ENCODE peak calls at places on chromosomes 12 and 14, in ten cellular contexts. One of them, this sample, is unnamed.

GRCh38 chr12:117863004-117863709 is 105.6 kb downstream of the KSR2 start:
- DNase-seq in SW 1271: no peak
- DNase-seq in D721Med: no peak
- DNase-seq in M059J: peak; percentile 77
- DNase-seq in astrocyte of the spinal cord: peak; percentile 9
- DNase-seq in cardiac muscle cell: no peak
- DNase-seq in kidney epithelial cell: no peak
- DNase-seq in CD4-positive, alpha-beta T cell: no peak
- DNase-seq in hippocampal formation: no peak
- DNase-seq in HTR-8/SVneo: no peak
- DNase-seq in this sample: peak; percentile 68

GRCh38 chr12:39103552-39104165 is 198.3 kb upstream of the CPNE8 start:
- DNase-seq in CD4-positive, alpha-beta T cell: no peak
- DNase-seq in kidney epithelial cell: peak; percentile 37
- DNase-seq in SW 1271: peak; percentile 57
- DNase-seq in M059J: peak; percentile 66
- DNase-seq in astrocyte of the spinal cord: peak; percentile 52
- DNase-seq in cardiac muscle cell: peak; percentile 78
- DNase-seq in D721Med: peak; percentile 27
- DNase-seq in HTR-8/SVneo: peak; percentile 33
- DNase-seq in hippocampal formation: no peak
- DNase-seq in this sample: peak; percentile 62

GRCh38 chr14:93231129-93231979 is 24.3 kb downstream of the UBR7 start:
- DNase-seq in hippocampal formation: peak; percentile 4
- DNase-seq in kidney epithelial cell: no peak
- DNase-seq in SW 1271: no peak
- DNase-seq in CD4-positive, alpha-beta T cell: no peak
- DNase-seq in M059J: peak; percentile 40
- DNase-seq in D721Med: peak; percentile 71
- DNase-seq in cardiac muscle cell: peak; percentile 59
- DNase-seq in astrocyte of the spinal cord: peak; percentile 59
- DNase-seq in HTR-8/SVneo: no peak
- DNase-seq in this sample: no peak

GRCh38 chr12:66438601-66439000 is 136.3 kb downstream of the HELB start:
- DNase-seq in D721Med: no peak
- DNase-seq in astrocyte of the spinal cord: peak; percentile 42
- DNase-seq in hippocampal formation: no peak
- DNase-seq in cardiac muscle cell: peak; percentile 26
- DNase-seq in CD4-positive, alpha-beta T cell: no peak
- DNase-seq in kidney epithelial cell: no peak
- DNase-seq in HTR-8/SVneo: peak; percentile 6
- DNase-seq in SW 1271: no peak
- DNase-seq in M059J: peak; percentile 57
- DNase-seq in this sample: peak; percentile 58

GRCh38 chr14:101726295-101726953 is 35.1 kb upstream of the PPP2R5C start:
- DNase-seq in hippocampal formation: no peak
- DNase-seq in M059J: no peak
- DNase-seq in SW 1271: no peak
- DNase-seq in kidney epithelial cell: no peak
- DNase-seq in astrocyte of the spinal cord: no peak
- DNase-seq in cardiac muscle cell: no peak
- DNase-seq in D721Med: no peak
- DNase-seq in HTR-8/SVneo: no peak
- DNase-seq in CD4-positive, alpha-beta T cell: no peak
- DNase-seq in this sample: no peak

GRCh38 chr14:29176876-29177275 is 410.3 kb downstream of the FOXG1 start:
- DNase-seq in M059J: no peak
- DNase-seq in SW 1271: no peak
- DNase-seq in D721Med: no peak
- DNase-seq in astrocyte of the spinal cord: no peak
- DNase-seq in hippocampal formation: no peak
- DNase-seq in kidney epithelial cell: no peak
- DNase-seq in CD4-positive, alpha-beta T cell: no peak
- DNase-seq in HTR-8/SVneo: no peak
- DNase-seq in cardiac muscle cell: no peak
- DNase-seq in this sample: no peak

GRCh38 chr14:23567186-23568020 is at the start of gene AP1G2:
- DNase-seq in SW 1271: peak; percentile 76
- DNase-seq in hippocampal formation: peak; percentile 72
- DNase-seq in HTR-8/SVneo: peak; percentile 93
- DNase-seq in cardiac muscle cell: peak; percentile 86
- DNase-seq in kidney epithelial cell: no peak
- DNase-seq in M059J: peak; percentile 77
- DNase-seq in astrocyte of the spinal cord: peak; percentile 56
- DNase-seq in D721Med: peak; percentile 93
- DNase-seq in CD4-positive, alpha-beta T cell: peak; percentile 69
- DNase-seq in this sample: peak; percentile 86

GRCh38 chr12:53358836-53359419 is 21.0 kb upstream of the SP1 start:
- DNase-seq in SW 1271: no peak
- DNase-seq in CD4-positive, alpha-beta T cell: no peak
- DNase-seq in D721Med: no peak
- DNase-seq in HTR-8/SVneo: no peak
- DNase-seq in cardiac muscle cell: no peak
- DNase-seq in hippocampal formation: no peak
- DNase-seq in kidney epithelial cell: no peak
- DNase-seq in astrocyte of the spinal cord: no peak
- DNase-seq in M059J: no peak
- DNase-seq in this sample: no peak

GRCh38 chr14:28766505-28767238 is at the start of gene FOXG1:
- DNase-seq in CD4-positive, alpha-beta T cell: no peak
- DNase-seq in astrocyte of the spinal cord: peak; percentile 76
- DNase-seq in cardiac muscle cell: peak; percentile 34
- DNase-seq in HTR-8/SVneo: peak; percentile 92
- DNase-seq in kidney epithelial cell: no peak
- DNase-seq in hippocampal formation: peak; percentile 55
- DNase-seq in SW 1271: no peak
- DNase-seq in D721Med: peak; percentile 68
- DNase-seq in M059J: peak; percentile 95
- DNase-seq in this sample: no peak

GRCh38 chr12:45284096-45284901 is 68.4 kb downstream of the ANO6 start:
- DNase-seq in SW 1271: peak; percentile 64
- DNase-seq in astrocyte of the spinal cord: peak; percentile 73
- DNase-seq in kidney epithelial cell: no peak
- DNase-seq in HTR-8/SVneo: peak; percentile 50
- DNase-seq in cardiac muscle cell: peak; percentile 78
- DNase-seq in M059J: peak; percentile 87
- DNase-seq in D721Med: no peak
- DNase-seq in CD4-positive, alpha-beta T cell: no peak
- DNase-seq in hippocampal formation: no peak
- DNase-seq in this sample: peak; percentile 32

GRCh38 chr14:104494483-104494882 is 85.1 kb upstream of the C14orf180 start:
- DNase-seq in cardiac muscle cell: no peak
- DNase-seq in hippocampal formation: no peak
- DNase-seq in CD4-positive, alpha-beta T cell: no peak
- DNase-seq in kidney epithelial cell: no peak
- DNase-seq in SW 1271: no peak
- DNase-seq in astrocyte of the spinal cord: no peak
- DNase-seq in HTR-8/SVneo: no peak
- DNase-seq in M059J: no peak
- DNase-seq in D721Med: no peak
- DNase-seq in this sample: no peak

GRCh38 chr12:92297932-92298681 is 152.5 kb upstream of the BTG1 start:
- DNase-seq in hippocampal formation: no peak
- DNase-seq in CD4-positive, alpha-beta T cell: no peak
- DNase-seq in D721Med: no peak
- DNase-seq in kidney epithelial cell: no peak
- DNase-seq in astrocyte of the spinal cord: peak; percentile 85
- DNase-seq in HTR-8/SVneo: no peak
- DNase-seq in SW 1271: no peak
- DNase-seq in M059J: peak; percentile 91
- DNase-seq in cardiac muscle cell: peak; percentile 52
- DNase-seq in this sample: peak; percentile 59

GRCh38 chr14:92316937-92317336 is 6.0 kb upstream of the SLC24A4 start:
- DNase-seq in hippocampal formation: no peak
- DNase-seq in M059J: peak; percentile 15
- DNase-seq in SW 1271: no peak
- DNase-seq in astrocyte of the spinal cord: no peak
- DNase-seq in HTR-8/SVneo: no peak
- DNase-seq in cardiac muscle cell: no peak
- DNase-seq in D721Med: no peak
- DNase-seq in CD4-positive, alpha-beta T cell: no peak
- DNase-seq in kidney epithelial cell: no peak
- DNase-seq in this sample: peak; percentile 45

GRCh38 chr12:48489012-48489411 is 6.7 kb downstream of the C12orf54 start:
- DNase-seq in SW 1271: no peak
- DNase-seq in cardiac muscle cell: peak; percentile 1
- DNase-seq in HTR-8/SVneo: no peak
- DNase-seq in M059J: peak; percentile 21
- DNase-seq in CD4-positive, alpha-beta T cell: no peak
- DNase-seq in astrocyte of the spinal cord: peak; percentile 1
- DNase-seq in kidney epithelial cell: no peak
- DNase-seq in D721Med: no peak
- DNase-seq in hippocampal formation: no peak
- DNase-seq in this sample: peak; percentile 4

GRCh38 chr14:53151523-53151866 is 1.6 kb downstream of the DDHD1 start:
- DNase-seq in hippocampal formation: no peak
- DNase-seq in HTR-8/SVneo: no peak
- DNase-seq in CD4-positive, alpha-beta T cell: no peak
- DNase-seq in kidney epithelial cell: no peak
- DNase-seq in M059J: no peak
- DNase-seq in cardiac muscle cell: no peak
- DNase-seq in D721Med: no peak
- DNase-seq in astrocyte of the spinal cord: peak; percentile 19
- DNase-seq in SW 1271: no peak
- DNase-seq in this sample: no peak

GRCh38 chr14:100297320-100298300 is 8.6 kb downstream of the SLC25A29 start:
- DNase-seq in D721Med: no peak
- DNase-seq in astrocyte of the spinal cord: peak; percentile 67
- DNase-seq in SW 1271: no peak
- DNase-seq in cardiac muscle cell: peak; percentile 84
- DNase-seq in kidney epithelial cell: no peak
- DNase-seq in M059J: peak; percentile 62
- DNase-seq in CD4-positive, alpha-beta T cell: no peak
- DNase-seq in HTR-8/SVneo: no peak
- DNase-seq in hippocampal formation: peak; percentile 59
- DNase-seq in this sample: no peak

GRCh38 chr14:84421611-84422010 is 1108.3 kb upstream of the FLRT2 start:
- DNase-seq in CD4-positive, alpha-beta T cell: no peak
- DNase-seq in M059J: no peak
- DNase-seq in cardiac muscle cell: peak; percentile 8
- DNase-seq in kidney epithelial cell: no peak
- DNase-seq in astrocyte of the spinal cord: no peak
- DNase-seq in SW 1271: no peak
- DNase-seq in D721Med: no peak
- DNase-seq in hippocampal formation: no peak
- DNase-seq in HTR-8/SVneo: no peak
- DNase-seq in this sample: no peak

GRCh38 chr14:22905627-22906026 is 13.3 kb downstream of the RBM23 start:
- DNase-seq in cardiac muscle cell: no peak
- DNase-seq in D721Med: no peak
- DNase-seq in astrocyte of the spinal cord: no peak
- DNase-seq in CD4-positive, alpha-beta T cell: no peak
- DNase-seq in M059J: no peak
- DNase-seq in HTR-8/SVneo: no peak
- DNase-seq in hippocampal formation: no peak
- DNase-seq in SW 1271: no peak
- DNase-seq in kidney epithelial cell: no peak
- DNase-seq in this sample: no peak

GRCh38 chr12:111367661-111368221 is 1.2 kb downstream of the PHETA1 start:
- DNase-seq in M059J: no peak
- DNase-seq in D721Med: no peak
- DNase-seq in HTR-8/SVneo: no peak
- DNase-seq in hippocampal formation: no peak
- DNase-seq in kidney epithelial cell: no peak
- DNase-seq in cardiac muscle cell: peak; percentile 42
- DNase-seq in CD4-positive, alpha-beta T cell: no peak
- DNase-seq in astrocyte of the spinal cord: peak; percentile 9
- DNase-seq in SW 1271: no peak
- DNase-seq in this sample: no peak

GRCh38 chr12:71626098-71626497 is 37.5 kb downstream of the ZFC3H1 start:
- DNase-seq in astrocyte of the spinal cord: no peak
- DNase-seq in kidney epithelial cell: no peak
- DNase-seq in hippocampal formation: no peak
- DNase-seq in cardiac muscle cell: peak; percentile 31
- DNase-seq in M059J: no peak
- DNase-seq in SW 1271: no peak
- DNase-seq in D721Med: no peak
- DNase-seq in HTR-8/SVneo: no peak
- DNase-seq in CD4-positive, alpha-beta T cell: no peak
- DNase-seq in this sample: no peak

GRCh38 chr12:40946612-40947194 is 241.4 kb upstream of the PDZRN4 start:
- DNase-seq in CD4-positive, alpha-beta T cell: no peak
- DNase-seq in SW 1271: peak; percentile 17
- DNase-seq in HTR-8/SVneo: peak; percentile 6
- DNase-seq in astrocyte of the spinal cord: peak; percentile 55
- DNase-seq in M059J: peak; percentile 7
- DNase-seq in hippocampal formation: no peak
- DNase-seq in kidney epithelial cell: no peak
- DNase-seq in D721Med: no peak
- DNase-seq in cardiac muscle cell: peak; percentile 58
- DNase-seq in this sample: no peak

GRCh38 chr12:116864371-116865160 is 16.7 kb downstream of the HRK start:
- DNase-seq in kidney epithelial cell: no peak
- DNase-seq in SW 1271: peak; percentile 58
- DNase-seq in HTR-8/SVneo: no peak
- DNase-seq in cardiac muscle cell: peak; percentile 49
- DNase-seq in hippocampal formation: no peak
- DNase-seq in M059J: peak; percentile 79
- DNase-seq in astrocyte of the spinal cord: peak; percentile 62
- DNase-seq in D721Med: no peak
- DNase-seq in CD4-positive, alpha-beta T cell: no peak
- DNase-seq in this sample: peak; percentile 65

GRCh38 chr12:4270016-4270669 is 3.4 kb upstream of the CCND2 start:
- DNase-seq in SW 1271: no peak
- DNase-seq in M059J: no peak
- DNase-seq in hippocampal formation: no peak
- DNase-seq in astrocyte of the spinal cord: no peak
- DNase-seq in cardiac muscle cell: no peak
- DNase-seq in kidney epithelial cell: no peak
- DNase-seq in D721Med: no peak
- DNase-seq in CD4-positive, alpha-beta T cell: peak; percentile 37
- DNase-seq in HTR-8/SVneo: no peak
- DNase-seq in this sample: no peak

GRCh38 chr14:97387252-97387882 is 590.2 kb downstream of the VRK1 start:
- DNase-seq in HTR-8/SVneo: no peak
- DNase-seq in D721Med: no peak
- DNase-seq in M059J: no peak
- DNase-seq in CD4-positive, alpha-beta T cell: no peak
- DNase-seq in cardiac muscle cell: no peak
- DNase-seq in SW 1271: no peak
- DNase-seq in hippocampal formation: no peak
- DNase-seq in astrocyte of the spinal cord: no peak
- DNase-seq in kidney epithelial cell: no peak
- DNase-seq in this sample: no peak

GRCh38 chr14:100777366-100778077 is 48.4 kb upstream of the MEG3 start:
- DNase-seq in kidney epithelial cell: no peak
- DNase-seq in CD4-positive, alpha-beta T cell: no peak
- DNase-seq in HTR-8/SVneo: no peak
- DNase-seq in SW 1271: no peak
- DNase-seq in hippocampal formation: no peak
- DNase-seq in astrocyte of the spinal cord: no peak
- DNase-seq in D721Med: no peak
- DNase-seq in cardiac muscle cell: no peak
- DNase-seq in M059J: no peak
- DNase-seq in this sample: no peak

GRCh38 chr14:60722836-60723217 is 1.3 kb downstream of the SIX4 start:
- DNase-seq in D721Med: no peak
- DNase-seq in hippocampal formation: peak; percentile 11
- DNase-seq in HTR-8/SVneo: peak; percentile 74
- DNase-seq in astrocyte of the spinal cord: peak; percentile 58
- DNase-seq in SW 1271: peak; percentile 51
- DNase-seq in CD4-positive, alpha-beta T cell: no peak
- DNase-seq in cardiac muscle cell: peak; percentile 6
- DNase-seq in M059J: peak; percentile 44
- DNase-seq in kidney epithelial cell: no peak
- DNase-seq in this sample: peak; percentile 16

GRCh38 chr12:12436831-12437345 is 80.0 kb downstream of the BORCS5 start:
- DNase-seq in HTR-8/SVneo: no peak
- DNase-seq in CD4-positive, alpha-beta T cell: no peak
- DNase-seq in astrocyte of the spinal cord: peak; percentile 24
- DNase-seq in M059J: no peak
- DNase-seq in SW 1271: no peak
- DNase-seq in kidney epithelial cell: no peak
- DNase-seq in D721Med: no peak
- DNase-seq in hippocampal formation: no peak
- DNase-seq in cardiac muscle cell: no peak
- DNase-seq in this sample: no peak

GRCh38 chr12:113875681-113876080 is 90.4 kb downstream of the RBM19 start:
- DNase-seq in cardiac muscle cell: peak; percentile 72
- DNase-seq in kidney epithelial cell: no peak
- DNase-seq in HTR-8/SVneo: no peak
- DNase-seq in D721Med: no peak
- DNase-seq in M059J: peak; percentile 39
- DNase-seq in hippocampal formation: no peak
- DNase-seq in astrocyte of the spinal cord: peak; percentile 48
- DNase-seq in SW 1271: no peak
- DNase-seq in CD4-positive, alpha-beta T cell: no peak
- DNase-seq in this sample: no peak